ENCODE peak calls at places on chromosomes 2 and 18, in six cellular contexts. One of them, this sample, is unnamed.

GRCh38 chr2:39429738-39430137 is 7.3 kb downstream of the MAP4K3 start:
- DNase-seq in A549: no peak
- DNase-seq in psoas muscle: no peak
- DNase-seq in WTC11: no peak
- DNase-seq in CD14-positive monocyte: no peak
- DNase-seq in nephron progenitor cell: no peak
- DNase-seq in this sample: no peak

GRCh38 chr2:152950125-152950524 is 231.7 kb downstream of the ARL6IP6 start:
- DNase-seq in A549: no peak
- DNase-seq in psoas muscle: no peak
- DNase-seq in WTC11: peak; percentile 28
- DNase-seq in CD14-positive monocyte: no peak
- DNase-seq in nephron progenitor cell: peak; percentile 71
- DNase-seq in this sample: peak; percentile 10

GRCh38 chr18:10405014-10405493 is 49.4 kb upstream of the APCDD1 start:
- DNase-seq in A549: no peak
- DNase-seq in psoas muscle: no peak
- DNase-seq in WTC11: no peak
- DNase-seq in CD14-positive monocyte: no peak
- DNase-seq in nephron progenitor cell: no peak
- DNase-seq in this sample: no peak

GRCh38 chr2:28640263-28640907 is 111.2 kb upstream of the PPP1CB start:
- DNase-seq in A549: no peak
- DNase-seq in psoas muscle: no peak
- DNase-seq in WTC11: no peak
- DNase-seq in CD14-positive monocyte: no peak
- DNase-seq in nephron progenitor cell: no peak
- DNase-seq in this sample: no peak

GRCh38 chr2:230052299-230052698 is 16.4 kb downstream of the SLC16A14 start:
- DNase-seq in A549: peak; percentile 41
- DNase-seq in psoas muscle: no peak
- DNase-seq in WTC11: no peak
- DNase-seq in CD14-positive monocyte: no peak
- DNase-seq in nephron progenitor cell: no peak
- DNase-seq in this sample: no peak

GRCh38 chr2:26573241-26573925 is 67.8 kb downstream of the CIB4 start:
- DNase-seq in A549: no peak
- DNase-seq in psoas muscle: no peak
- DNase-seq in WTC11: no peak
- DNase-seq in CD14-positive monocyte: peak; percentile 43
- DNase-seq in nephron progenitor cell: no peak
- DNase-seq in this sample: no peak

GRCh38 chr2:206160807-206161179 is 1.1 kb downstream of the EEF1B2 start:
- DNase-seq in A549: no peak
- DNase-seq in psoas muscle: no peak
- DNase-seq in WTC11: no peak
- DNase-seq in CD14-positive monocyte: no peak
- DNase-seq in nephron progenitor cell: no peak
- DNase-seq in this sample: no peak

GRCh38 chr2:238717084-238717483 is 130.8 kb upstream of the TWIST2 start:
- DNase-seq in A549: no peak
- DNase-seq in psoas muscle: no peak
- DNase-seq in WTC11: no peak
- DNase-seq in CD14-positive monocyte: no peak
- DNase-seq in nephron progenitor cell: no peak
- DNase-seq in this sample: no peak

GRCh38 chr2:48946444-48947048 is 191.0 kb upstream of the LHCGR start:
- DNase-seq in A549: peak; percentile 53
- DNase-seq in psoas muscle: no peak
- DNase-seq in WTC11: no peak
- DNase-seq in CD14-positive monocyte: no peak
- DNase-seq in nephron progenitor cell: peak; percentile 29
- DNase-seq in this sample: peak; percentile 54

GRCh38 chr2:160494243-160494642 is 636 bp upstream of the RBMS1 start:
- DNase-seq in A549: peak; percentile 12
- DNase-seq in psoas muscle: no peak
- DNase-seq in WTC11: no peak
- DNase-seq in CD14-positive monocyte: no peak
- DNase-seq in nephron progenitor cell: peak; percentile 21
- DNase-seq in this sample: no peak

GRCh38 chr2:175976758-175977157 is 25.3 kb downstream of the LNPK start:
- DNase-seq in A549: peak; percentile 17
- DNase-seq in psoas muscle: no peak
- DNase-seq in WTC11: no peak
- DNase-seq in CD14-positive monocyte: no peak
- DNase-seq in nephron progenitor cell: no peak
- DNase-seq in this sample: no peak

GRCh38 chr2:192236136-192236535 is 41.4 kb upstream of the TMEFF2 start:
- DNase-seq in A549: no peak
- DNase-seq in psoas muscle: no peak
- DNase-seq in WTC11: no peak
- DNase-seq in CD14-positive monocyte: no peak
- DNase-seq in nephron progenitor cell: no peak
- DNase-seq in this sample: peak; percentile 6

GRCh38 chr18:45930953-45931352 is 36.2 kb downstream of the EPG5 start:
- DNase-seq in A549: no peak
- DNase-seq in psoas muscle: no peak
- DNase-seq in WTC11: no peak
- DNase-seq in CD14-positive monocyte: no peak
- DNase-seq in nephron progenitor cell: no peak
- DNase-seq in this sample: no peak

GRCh38 chr2:113818382-113818951 is 62.0 kb upstream of the SLC35F5 start:
- DNase-seq in A549: peak; percentile 86
- DNase-seq in psoas muscle: peak; percentile 58
- DNase-seq in WTC11: peak; percentile 20
- DNase-seq in CD14-positive monocyte: no peak
- DNase-seq in nephron progenitor cell: peak; percentile 53
- DNase-seq in this sample: peak; percentile 86

GRCh38 chr2:236666646-236667204 is 97.1 kb downstream of the ACKR3 start:
- DNase-seq in A549: no peak
- DNase-seq in psoas muscle: no peak
- DNase-seq in WTC11: no peak
- DNase-seq in CD14-positive monocyte: no peak
- DNase-seq in nephron progenitor cell: no peak
- DNase-seq in this sample: no peak

GRCh38 chr2:29261003-29261402 is 145.8 kb downstream of the CLIP4 start:
- DNase-seq in A549: no peak
- DNase-seq in psoas muscle: no peak
- DNase-seq in WTC11: no peak
- DNase-seq in CD14-positive monocyte: no peak
- DNase-seq in nephron progenitor cell: no peak
- DNase-seq in this sample: no peak

GRCh38 chr2:199441759-199442158 is 16.0 kb downstream of the SATB2 start:
- DNase-seq in A549: no peak
- DNase-seq in psoas muscle: no peak
- DNase-seq in WTC11: no peak
- DNase-seq in CD14-positive monocyte: no peak
- DNase-seq in nephron progenitor cell: no peak
- DNase-seq in this sample: no peak

GRCh38 chr2:1995987-1996386 is 251.7 kb upstream of the PXDN start:
- DNase-seq in A549: no peak
- DNase-seq in psoas muscle: no peak
- DNase-seq in WTC11: no peak
- DNase-seq in CD14-positive monocyte: no peak
- DNase-seq in nephron progenitor cell: no peak
- DNase-seq in this sample: no peak

GRCh38 chr2:239105234-239105633 is 257.3 kb downstream of the TWIST2 start:
- DNase-seq in A549: no peak
- DNase-seq in psoas muscle: no peak
- DNase-seq in WTC11: no peak
- DNase-seq in CD14-positive monocyte: no peak
- DNase-seq in nephron progenitor cell: no peak
- DNase-seq in this sample: no peak

GRCh38 chr2:67159929-67160328 is 237.2 kb upstream of the ETAA1 start:
- DNase-seq in A549: no peak
- DNase-seq in psoas muscle: no peak
- DNase-seq in WTC11: no peak
- DNase-seq in CD14-positive monocyte: no peak
- DNase-seq in nephron progenitor cell: no peak
- DNase-seq in this sample: no peak

GRCh38 chr18:6859676-6860422 is 130.3 kb downstream of the ARHGAP28 start:
- DNase-seq in A549: no peak
- DNase-seq in psoas muscle: no peak
- DNase-seq in WTC11: no peak
- DNase-seq in CD14-positive monocyte: no peak
- DNase-seq in nephron progenitor cell: no peak
- DNase-seq in this sample: no peak

GRCh38 chr18:31819925-31820229 is 59.2 kb upstream of the SLC25A52 start:
- DNase-seq in A549: no peak
- DNase-seq in psoas muscle: no peak
- DNase-seq in WTC11: no peak
- DNase-seq in CD14-positive monocyte: no peak
- DNase-seq in nephron progenitor cell: no peak
- DNase-seq in this sample: no peak

GRCh38 chr2:156110890-156111289 is 221.6 kb downstream of the NR4A2 start:
- DNase-seq in A549: peak; percentile 46
- DNase-seq in psoas muscle: no peak
- DNase-seq in WTC11: peak; percentile 68
- DNase-seq in CD14-positive monocyte: peak; percentile 48
- DNase-seq in nephron progenitor cell: peak; percentile 10
- DNase-seq in this sample: no peak

GRCh38 chr2:9658972-9659371 is 28.2 kb upstream of the YWHAQ start:
- DNase-seq in A549: peak; percentile 65
- DNase-seq in psoas muscle: no peak
- DNase-seq in WTC11: no peak
- DNase-seq in CD14-positive monocyte: no peak
- DNase-seq in nephron progenitor cell: no peak
- DNase-seq in this sample: peak; percentile 73

GRCh38 chr2:10921525-10921924 is 9.8 kb downstream of the KCNF1 start:
- DNase-seq in A549: no peak
- DNase-seq in psoas muscle: no peak
- DNase-seq in WTC11: no peak
- DNase-seq in CD14-positive monocyte: no peak
- DNase-seq in nephron progenitor cell: no peak
- DNase-seq in this sample: no peak

GRCh38 chr2:60334610-60335009 is 218.8 kb downstream of the BCL11A start:
- DNase-seq in A549: no peak
- DNase-seq in psoas muscle: no peak
- DNase-seq in WTC11: no peak
- DNase-seq in CD14-positive monocyte: no peak
- DNase-seq in nephron progenitor cell: no peak
- DNase-seq in this sample: no peak

GRCh38 chr2:60337142-60337497 is 216.3 kb downstream of the BCL11A start:
- DNase-seq in A549: no peak
- DNase-seq in psoas muscle: no peak
- DNase-seq in WTC11: peak; percentile 52
- DNase-seq in CD14-positive monocyte: peak; percentile 74
- DNase-seq in nephron progenitor cell: no peak
- DNase-seq in this sample: no peak

GRCh38 chr2:60333264-60333663 is 220.2 kb downstream of the BCL11A start:
- DNase-seq in A549: no peak
- DNase-seq in psoas muscle: no peak
- DNase-seq in WTC11: no peak
- DNase-seq in CD14-positive monocyte: no peak
- DNase-seq in nephron progenitor cell: no peak
- DNase-seq in this sample: no peak

GRCh38 chr2:60336442-60337141 is 216.9 kb downstream of the BCL11A start:
- DNase-seq in A549: no peak
- DNase-seq in psoas muscle: no peak
- DNase-seq in WTC11: no peak
- DNase-seq in CD14-positive monocyte: no peak
- DNase-seq in nephron progenitor cell: no peak
- DNase-seq in this sample: no peak

GRCh38 chr2:60335533-60336237 is 217.8 kb downstream of the BCL11A start:
- DNase-seq in A549: no peak
- DNase-seq in psoas muscle: no peak
- DNase-seq in WTC11: no peak
- DNase-seq in CD14-positive monocyte: no peak
- DNase-seq in nephron progenitor cell: no peak
- DNase-seq in this sample: no peak
- TF ChIP-seq CTCF in A549: no peak
- TF ChIP-seq CTCF in psoas muscle: no peak
- TF ChIP-seq CTCF in WTC11: no peak
- TF ChIP-seq CTCF in CD14-positive monocyte: no peak
- TF ChIP-seq CTCF in nephron progenitor cell: no peak
- TF ChIP-seq CTCF in this sample: no peak

GRCh38 chr18:35097763-35098162 is 56.5 kb downstream of the MAPRE2 start:
- DNase-seq in A549: no peak
- DNase-seq in psoas muscle: no peak
- DNase-seq in WTC11: no peak
- DNase-seq in CD14-positive monocyte: no peak
- DNase-seq in nephron progenitor cell: no peak
- DNase-seq in this sample: no peak
- TF ChIP-seq CTCF in A549: no peak
- TF ChIP-seq CTCF in psoas muscle: no peak
- TF ChIP-seq CTCF in WTC11: no peak
- TF ChIP-seq CTCF in CD14-positive monocyte: no peak
- TF ChIP-seq CTCF in nephron progenitor cell: no peak
- TF ChIP-seq CTCF in this sample: no peak

GRCh38 chr18:77320960-77321559 is 71.4 kb downstream of the GALR1 start:
- DNase-seq in A549: no peak
- DNase-seq in psoas muscle: no peak
- DNase-seq in WTC11: no peak
- DNase-seq in CD14-positive monocyte: no peak
- DNase-seq in nephron progenitor cell: no peak
- DNase-seq in this sample: no peak
- TF ChIP-seq CTCF in A549: no peak
- TF ChIP-seq CTCF in psoas muscle: no peak
- TF ChIP-seq CTCF in WTC11: no peak
- TF ChIP-seq CTCF in CD14-positive monocyte: no peak
- TF ChIP-seq CTCF in nephron progenitor cell: no peak
- TF ChIP-seq CTCF in this sample: no peak

GRCh38 chr2:216151313-216152030 is 42.3 kb downstream of the XRCC5 start:
- DNase-seq in A549: no peak
- DNase-seq in psoas muscle: no peak
- DNase-seq in WTC11: no peak
- DNase-seq in CD14-positive monocyte: no peak
- DNase-seq in nephron progenitor cell: no peak
- DNase-seq in this sample: no peak
- TF ChIP-seq CTCF in A549: peak; percentile 22
- TF ChIP-seq CTCF in psoas muscle: no peak
- TF ChIP-seq CTCF in WTC11: no peak
- TF ChIP-seq CTCF in CD14-positive monocyte: no peak
- TF ChIP-seq CTCF in nephron progenitor cell: no peak
- TF ChIP-seq CTCF in this sample: no peak

DNA sequence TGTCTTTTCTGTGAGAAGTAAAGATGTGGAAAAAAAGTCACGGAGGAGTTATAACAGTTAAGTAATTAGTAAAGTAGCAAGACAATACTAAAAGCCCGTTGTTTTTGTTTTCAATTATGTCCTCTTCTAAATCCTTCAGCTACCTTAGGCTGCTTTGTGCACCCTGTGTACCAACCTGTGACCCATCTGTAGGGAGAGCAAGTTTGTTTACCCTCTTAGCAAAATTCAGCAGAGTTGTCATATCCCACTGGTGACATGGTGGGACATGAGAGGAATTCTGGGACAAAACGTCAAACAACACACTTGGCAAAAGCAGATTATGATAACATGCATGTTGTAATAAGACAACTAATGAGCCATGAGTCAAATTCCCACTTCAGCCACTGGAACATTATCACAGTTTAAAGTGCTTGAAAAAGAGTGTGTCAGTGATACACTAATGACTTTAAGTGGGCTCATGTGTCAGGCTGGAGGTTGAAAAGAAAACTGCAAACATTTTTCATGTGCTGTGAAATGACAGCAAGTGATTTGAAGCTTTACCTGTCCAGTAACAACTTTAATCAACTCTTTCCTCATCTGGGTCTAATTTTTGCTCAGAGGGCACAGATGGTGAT is 392.8 kb upstream of the ACVR2A start:
- DNase-seq in A549: no peak
- DNase-seq in psoas muscle: no peak
- DNase-seq in WTC11: no peak
- DNase-seq in CD14-positive monocyte: no peak
- DNase-seq in nephron progenitor cell: no peak
- DNase-seq in this sample: no peak
- TF ChIP-seq CTCF in A549: no peak
- TF ChIP-seq CTCF in psoas muscle: no peak
- TF ChIP-seq CTCF in WTC11: no peak
- TF ChIP-seq CTCF in CD14-positive monocyte: no peak
- TF ChIP-seq CTCF in nephron progenitor cell: no peak
- TF ChIP-seq CTCF in this sample: no peak

This sample was measured in RWPE1.